ENCODE peak calls at places on chromosomes 7 and 10, in eight cellular contexts. Z, C, G, X, P, T, K and Q are unnamed samples.

GRCh38 chr10:6722616-6723004 is 142.5 kb upstream of the PRKCQ start:
- DNase-seq in G (no peak), X (no peak), P (no peak), K (peak; percentile 34), T (no peak), Z (no peak), C (peak; percentile 68), Q (no peak)

GRCh38 chr10:133515471-133515870 is 11.7 kb upstream of the CYP2E1 start:
- DNase-seq in P (no peak), X (no peak), K (no peak), C (no peak), Z (no peak), G (no peak), T (no peak), Q (no peak)

GRCh38 chr10:82934429-82934828 is 1059.4 kb downstream of the NRG3 start:
- DNase-seq in T (no peak), C (no peak), P (no peak), X (no peak), G (peak; percentile 78), K (no peak), Z (no peak), Q (no peak)

GRCh38 chr10:43857206-43857952 is 208.7 kb upstream of the ZNF32 start:
- DNase-seq in P (no peak), K (peak; percentile 27), T (no peak), C (peak; percentile 76), X (peak; percentile 64), G (no peak), Z (no peak), Q (no peak)

GRCh38 chr7:112556633-112557032 is 75.8 kb downstream of the LSMEM1 start:
- DNase-seq in T (no peak), C (peak; percentile 69), Z (no peak), P (no peak), K (no peak), X (no peak), G (no peak), Q (no peak)

GRCh38 chr7:144011458-144012230 is 11.5 kb downstream of the OR6B1 start:
- DNase-seq in K (no peak), G (no peak), X (no peak), P (no peak), C (peak; percentile 77), Z (no peak), T (no peak), Q (no peak)

GRCh38 chr7:29255839-29256782 is 61.5 kb downstream of the CHN2 start:
- DNase-seq in Z (no peak), T (no peak), K (no peak), X (no peak), C (peak; percentile 10), P (no peak), G (no peak), Q (no peak)

GRCh38 chr10:110786172-110786571 is 85.6 kb upstream of the PDCD4 start:
- DNase-seq in G (peak; percentile 23), K (no peak), Z (no peak), X (no peak), P (no peak), C (no peak), T (no peak), Q (no peak)

GRCh38 chr7:127239814-127240213 is 12.9 kb downstream of the GRM8 start:
- DNase-seq in P (no peak), T (no peak), Z (no peak), C (no peak), X (no peak), K (no peak), G (peak; percentile 44), Q (no peak)

GRCh38 chr7:151716339-151716722 is 160.6 kb downstream of the PRKAG2 start:
- DNase-seq in X (no peak), C (no peak), K (no peak), Z (no peak), P (peak; percentile 79), G (no peak), T (no peak), Q (no peak)

GRCh38 chr7:157750291-157750690 is 413.5 kb downstream of the DNAJB6 start:
- DNase-seq in Z (no peak), T (no peak), C (no peak), K (no peak), X (no peak), P (peak; percentile 37), G (no peak), Q (no peak)

GRCh38 chr10:620417-620816 is 69.1 kb downstream of the DIP2C start:
- DNase-seq in P (no peak), T (no peak), Z (no peak), K (no peak), C (no peak), G (no peak), X (no peak), Q (no peak)

GRCh38 chr10:621500-621899 is 68.0 kb downstream of the DIP2C start:
- DNase-seq in P (peak; percentile 47), G (no peak), Z (no peak), X (no peak), T (no peak), K (no peak), C (no peak), Q (no peak)

GRCh38 chr10:618229-618989 is 71.1 kb downstream of the DIP2C start:
- DNase-seq in C (no peak), G (no peak), X (no peak), T (no peak), K (no peak), Z (no peak), P (peak; percentile 60), Q (peak; percentile 30)

GRCh38 chr10:620971-621370 is 68.5 kb downstream of the DIP2C start:
- DNase-seq in K (no peak), T (no peak), Z (no peak), G (no peak), X (no peak), P (peak; percentile 63), C (no peak), Q (no peak)

DNA sequence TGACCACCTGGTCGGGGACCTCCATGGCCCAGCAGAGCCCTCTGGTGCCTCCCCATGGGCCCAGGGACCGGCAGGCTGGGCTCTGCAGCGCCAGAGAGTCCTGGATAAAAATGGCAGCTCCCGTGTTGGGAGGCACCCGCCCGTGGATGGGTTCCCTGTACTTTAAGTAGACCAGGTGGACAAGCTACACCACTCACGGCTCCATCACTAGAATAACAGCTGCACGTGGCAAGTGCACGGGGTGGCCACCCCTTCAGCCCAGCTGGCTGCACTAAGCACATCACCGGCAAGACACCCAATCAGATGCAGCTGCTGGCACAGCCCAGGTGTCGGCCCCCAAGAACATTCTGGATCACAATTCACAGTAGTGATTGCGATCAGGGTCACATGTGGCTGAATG is 69.8 kb downstream of the DIP2C start:
- DNase-seq in X (no peak), T (no peak), G (no peak), K (no peak), P (peak; percentile 50), C (no peak), Z (no peak), Q (no peak)
- H3K4me1 ChIP-seq in X (peaks cover 34% of the 10 kb centered on the region), T (no peaks in the 10 kb centered on the region), G (peaks cover 2% of the 10 kb centered on the region), K (no peaks in the 10 kb centered on the region), P (peaks cover 13% of the 10 kb centered on the region), C (peaks cover 21% of the 10 kb centered on the region), Z (no peaks in the 10 kb centered on the region), Q (no peaks in the 10 kb centered on the region)

GRCh38 chr10:122329416-122329815 is 45.1 kb upstream of the PLEKHA1 start:
- DNase-seq in G (no peak), P (no peak), X (peak; percentile 24), K (no peak), T (no peak), Z (no peak), C (no peak), Q (no peak)

GRCh38 chr10:122331100-122331499 is 43.4 kb upstream of the PLEKHA1 start:
- DNase-seq in G (no peak), C (no peak), K (no peak), Z (no peak), P (no peak), X (peak; percentile 14), T (no peak), Q (no peak)

GRCh38 chr10:122328676-122329075 is 45.8 kb upstream of the PLEKHA1 start:
- DNase-seq in K (no peak), P (no peak), X (peak; percentile 1), T (no peak), C (no peak), Z (no peak), G (no peak), Q (no peak)

GRCh38 chr10:122333037-122333436 is 41.5 kb upstream of the PLEKHA1 start:
- DNase-seq in X (peak; percentile 11), G (no peak), P (no peak), Z (no peak), T (no peak), K (no peak), C (peak; percentile 55), Q (no peak)

DNA sequence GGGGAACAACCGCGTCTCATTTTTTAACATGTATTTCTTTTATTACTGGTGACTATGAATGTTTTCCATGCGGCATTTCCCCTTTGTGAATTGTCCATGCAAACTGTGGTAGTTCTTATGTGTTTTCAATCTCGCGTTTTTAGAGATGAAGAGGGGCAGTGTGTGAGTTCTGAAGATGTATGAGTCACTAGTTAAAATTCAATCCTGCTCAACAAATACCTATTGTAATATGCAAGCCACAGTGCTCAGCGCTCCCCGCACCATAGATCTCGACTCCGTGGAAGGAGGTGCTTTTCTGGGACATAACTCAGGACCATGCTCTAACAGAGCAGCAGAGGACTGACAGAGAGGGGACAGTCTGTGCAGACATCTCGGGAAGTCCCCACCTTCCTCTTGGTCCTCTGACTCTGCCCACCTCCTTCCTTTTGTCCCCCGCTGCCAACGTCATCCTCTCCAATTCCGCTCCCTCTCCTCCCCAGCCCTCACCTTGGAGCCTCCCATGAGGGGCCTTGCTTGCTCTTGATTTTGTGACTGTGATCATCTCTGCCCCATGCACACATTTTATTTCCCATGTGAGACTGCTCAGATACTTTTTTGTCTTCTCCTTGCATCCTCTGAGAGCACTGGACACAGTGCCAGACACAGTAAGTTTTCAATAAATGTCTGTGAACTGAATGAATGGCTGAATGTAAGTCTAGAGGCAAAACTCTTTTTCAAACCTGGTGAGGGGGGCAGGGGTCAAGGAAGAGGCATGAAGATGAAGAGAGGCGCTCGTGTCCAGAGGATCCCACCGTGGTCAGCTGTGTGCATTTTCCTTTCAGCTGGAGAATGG is 42.7 kb upstream of the PLEKHA1 start:
- DNase-seq in C (no peak), X (peak; percentile 21), G (no peak), T (no peak), K (no peak), P (no peak), Z (no peak), Q (no peak)
- H3K4me1 ChIP-seq in C (no peaks in the 10 kb centered on the region), X (no peaks in the 10 kb centered on the region), G (no peaks in the 10 kb centered on the region), T (no peaks in the 10 kb centered on the region), K (no peaks in the 10 kb centered on the region), P (no peaks in the 10 kb centered on the region), Z (no peaks in the 10 kb centered on the region), Q (no peaks in the 10 kb centered on the region)

DNA sequence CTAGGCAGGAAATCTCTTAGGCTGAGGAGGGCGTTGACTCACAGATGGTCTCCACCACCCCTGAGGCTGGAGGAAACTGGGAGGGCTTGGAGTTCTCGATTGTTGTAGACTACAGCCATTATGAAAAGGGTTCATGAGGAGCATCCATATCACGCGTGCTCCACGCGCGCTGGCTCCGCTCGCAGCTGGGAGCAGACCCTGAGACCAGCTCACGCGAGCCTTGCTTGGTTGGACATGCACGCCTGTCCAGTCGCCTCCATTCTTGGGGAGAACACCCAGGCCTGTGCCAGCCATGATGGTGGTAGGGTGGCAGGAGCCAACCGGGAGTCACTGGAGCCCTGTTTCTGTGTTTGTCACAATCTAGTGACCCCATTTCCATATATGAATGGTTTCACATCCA is 139.1 kb downstream of the TCERG1L start:
- DNase-seq in K (no peak), P (no peak), G (no peak), C (no peak), T (no peak), Z (peak; percentile 30), X (no peak), Q (no peak)
- H3K4me1 ChIP-seq in K (no peaks in the 10 kb centered on the region), P (no peaks in the 10 kb centered on the region), G (no peaks in the 10 kb centered on the region), C (no peaks in the 10 kb centered on the region), T (no peaks in the 10 kb centered on the region), Z (no peaks in the 10 kb centered on the region), X (no peaks in the 10 kb centered on the region), Q (no peaks in the 10 kb centered on the region)

GRCh38 chr10:86954681-86955500 is 2.5 kb downstream of the MMRN2 start:
- DNase-seq in K (no peak), X (no peak), G (no peak), C (no peak), T (no peak), Z (peak; percentile 62), P (no peak), Q (no peak)
- H3K4me1 ChIP-seq in K (peaks cover 42% of the 10 kb centered on the region), X (peaks cover 19% of the 10 kb centered on the region), G (peaks cover 30% of the 10 kb centered on the region), C (peaks cover 22% of the 10 kb centered on the region), T (no peaks in the 10 kb centered on the region), Z (no peaks in the 10 kb centered on the region), P (peaks cover 17% of the 10 kb centered on the region), Q (peaks cover 12% of the 10 kb centered on the region)